ENCODE peak calls at places on chromosomes 11 and 22, in ten cellular contexts. Z is NCI-H446 treated with DMSO at 0.1 percent for 48 hours; D is A549; C is AG20443; L is glutamatergic neuron; B is fibroblast of lung; W is skeletal muscle cell; Q is HS-27A; P is stimulated activated CD8-positive, alpha-beta memory T cell treated with anti-CD3 and anti-CD28 coated beads, Interleukin-2, amount 100 ng/mL, for 1 hour; I is upper lobe of right lung. T is an unnamed sample.

GRCh38 chr11:85756401-85757200 is 54.3 kb downstream of the SYTL2 start:
- DNase-seq in Z (no peak), D (no peak), C (no peak), L (no peak), B (no peak), W (no peak), Q (no peak), P (no peak), I (no peak), T (no peak)

GRCh38 chr22:36182871-36183270 is 18.7 kb downstream of the APOL4 start:
- DNase-seq in Z (no peak), D (no peak), C (peak; percentile 58), L (no peak), B (no peak), W (no peak), Q (no peak), P (no peak), I (no peak), T (no peak)

GRCh38 chr11:10544491-10545470 is 3.8 kb upstream of the RNF141 start:
- DNase-seq in Z (no peak), D (no peak), C (no peak), L (no peak), B (no peak), W (no peak), Q (no peak), P (no peak), I (no peak), T (no peak)

GRCh38 chr11:85889676-85890579 is 34.7 kb downstream of the CCDC83 start:
- DNase-seq in Z (no peak), D (peak; percentile 36), C (peak; percentile 87), L (no peak), B (peak; percentile 91), W (no peak), Q (peak; percentile 41), P (no peak), I (no peak), T (peak; percentile 53)

GRCh38 chr11:71240865-71241691 is 11.3 kb downstream of the SHANK2 start:
- DNase-seq in Z (no peak), D (peak; percentile 85), C (peak; percentile 65), L (no peak), B (peak; percentile 56), W (peak; percentile 59), Q (no peak), P (no peak), I (peak; percentile 73), T (no peak)

GRCh38 chr11:10916674-10917073 is 58.8 kb upstream of the ZBED5 start:
- DNase-seq in Z (no peak), D (no peak), C (no peak), L (no peak), B (no peak), W (no peak), Q (no peak), P (no peak), I (no peak), T (no peak)

GRCh38 chr11:34653851-34654490 is 33.1 kb downstream of the EHF start:
- DNase-seq in Z (no peak), D (peak; percentile 98), C (peak; percentile 90), L (no peak), B (peak; percentile 98), W (peak; percentile 80), Q (peak; percentile 90), P (no peak), I (peak; percentile 77), T (no peak)

GRCh38 chr22:37896181-37896592 is 9.9 kb upstream of the MICALL1 start:
- DNase-seq in Z (no peak), D (no peak), C (no peak), L (no peak), B (no peak), W (no peak), Q (no peak), P (peak; percentile 21), I (no peak), T (no peak)

GRCh38 chr11:32576456-32576855 is 7.2 kb upstream of the EIF3M start:
- DNase-seq in Z (no peak), D (no peak), C (no peak), L (no peak), B (no peak), W (no peak), Q (no peak), P (no peak), I (no peak), T (no peak)

GRCh38 chr11:33128739-33129138 is 32.5 kb downstream of the CSTF3 start:
- DNase-seq in Z (no peak), D (no peak), C (no peak), L (no peak), B (no peak), W (no peak), Q (no peak), P (no peak), I (no peak), T (no peak)

GRCh38 chr11:36044636-36045035 is 100.8 kb downstream of the LDLRAD3 start:
- DNase-seq in Z (no peak), D (no peak), C (no peak), L (no peak), B (no peak), W (no peak), Q (no peak), P (no peak), I (no peak), T (no peak)

GRCh38 chr22:28341001-28341400 is 338.6 kb downstream of the TTC28 start:
- DNase-seq in Z (no peak), D (no peak), C (peak; percentile 21), L (no peak), B (peak; percentile 67), W (no peak), Q (no peak), P (no peak), I (no peak), T (no peak)

GRCh38 chr11:105201166-105201565 is 61.6 kb upstream of the CARD18 start:
- DNase-seq in Z (no peak), D (no peak), C (no peak), L (no peak), B (no peak), W (no peak), Q (no peak), P (no peak), I (no peak), T (no peak)

GRCh38 chr11:58811499-58811898 is 33.0 kb downstream of the GLYATL2 start:
- DNase-seq in Z (no peak), D (no peak), C (no peak), L (no peak), B (no peak), W (no peak), Q (no peak), P (no peak), I (no peak), T (no peak)

GRCh38 chr11:134580635-134581025 is 168.6 kb upstream of the B3GAT1 start:
- DNase-seq in Z (no peak), D (no peak), C (no peak), L (no peak), B (no peak), W (no peak), Q (no peak), P (no peak), I (peak; percentile 51), T (no peak)

GRCh38 chr11:44167047-44167446 is 71.6 kb downstream of the EXT2 start:
- DNase-seq in Z (no peak), D (no peak), C (no peak), L (no peak), B (peak; percentile 30), W (no peak), Q (no peak), P (no peak), I (no peak), T (no peak)

GRCh38 chr11:7600205-7600775 is 73.0 kb downstream of the CYB5R2 start:
- DNase-seq in Z (peak; percentile 43), D (peak; percentile 83), C (peak; percentile 76), L (no peak), B (peak; percentile 16), W (peak; percentile 14), Q (no peak), P (no peak), I (peak; percentile 73), T (no peak)

GRCh38 chr11:102957953-102958352 is 2.4 kb upstream of the MMP13 start:
- DNase-seq in Z (no peak), D (no peak), C (no peak), L (no peak), B (peak; percentile 65), W (no peak), Q (no peak), P (no peak), I (no peak), T (no peak)

GRCh38 chr11:118144869-118145268 is 7.8 kb downstream of the SCN4B start:
- DNase-seq in Z (no peak), D (no peak), C (no peak), L (no peak), B (no peak), W (no peak), Q (no peak), P (no peak), I (peak; percentile 56), T (no peak)

GRCh38 chr22:49203091-49203862 is 624.4 kb downstream of the BRD1 start:
- DNase-seq in Z (no peak), D (no peak), C (no peak), L (no peak), B (no peak), W (no peak), Q (no peak), P (no peak), I (peak; percentile 53), T (no peak)

GRCh38 chr11:72771507-72771906 is 19.3 kb upstream of the ARAP1 start:
- DNase-seq in Z (no peak), D (no peak), C (peak; percentile 78), L (no peak), B (peak; percentile 75), W (no peak), Q (no peak), P (no peak), I (no peak), T (no peak)

GRCh38 chr22:46293591-46294260 is 2.9 kb upstream of the GTSE1 start:
- DNase-seq in Z (no peak), D (no peak), C (peak; percentile 78), L (peak; percentile 50), B (peak; percentile 63), W (no peak), Q (no peak), P (no peak), I (no peak), T (no peak)

GRCh38 chr22:39488563-39489083 is 13.5 kb upstream of the MIEF1 start:
- DNase-seq in Z (no peak), D (no peak), C (no peak), L (no peak), B (no peak), W (no peak), Q (no peak), P (no peak), I (peak; percentile 57), T (peak; percentile 4)

GRCh38 chr11:45045692-45046471 is 95.2 kb upstream of the TP53I11 start:
- DNase-seq in Z (no peak), D (peak; percentile 56), C (peak; percentile 81), L (no peak), B (peak; percentile 48), W (no peak), Q (no peak), P (no peak), I (peak; percentile 76), T (no peak)

GRCh38 chr11:70528794-70529580 is 130.7 kb downstream of the CTTN start:
- DNase-seq in Z (no peak), D (no peak), C (no peak), L (no peak), B (no peak), W (no peak), Q (no peak), P (no peak), I (peak; percentile 53), T (no peak)

T was measured in 8988T.